ENCODE peak calls at places on chromosomes 4 and X, in eight cellular contexts. One of them, this sample, is unnamed.

GRCh38 chrX:45505214-45505613 is 304.5 kb upstream of the DIPK2B start:
- DNase-seq in fibroblast of lung: peak; percentile 61
- DNase-seq in left cardiac atrium: no peak
- DNase-seq in GM23248: peak; percentile 57
- DNase-seq in hepatocyte: no peak
- DNase-seq in ELF-1: no peak
- DNase-seq in CD4-positive, alpha-beta memory T cell: no peak
- DNase-seq in NCI-H2107: no peak
- DNase-seq in this sample: no peak

GRCh38 chr4:112752061-112752460 is 115.1 kb downstream of the LARP7 start:
- DNase-seq in fibroblast of lung: no peak
- DNase-seq in left cardiac atrium: no peak
- DNase-seq in GM23248: no peak
- DNase-seq in hepatocyte: no peak
- DNase-seq in ELF-1: no peak
- DNase-seq in CD4-positive, alpha-beta memory T cell: no peak
- DNase-seq in NCI-H2107: no peak
- DNase-seq in this sample: no peak

GRCh38 chr4:55609393-55609821 is 17.4 kb upstream of the PDCL2 start:
- DNase-seq in fibroblast of lung: peak; percentile 3
- DNase-seq in left cardiac atrium: no peak
- DNase-seq in GM23248: peak; percentile 85
- DNase-seq in hepatocyte: no peak
- DNase-seq in ELF-1: no peak
- DNase-seq in CD4-positive, alpha-beta memory T cell: peak; percentile 8
- DNase-seq in NCI-H2107: no peak
- DNase-seq in this sample: no peak

GRCh38 chr4:178738026-178738425 is 1295.8 kb upstream of the AGA start:
- DNase-seq in fibroblast of lung: peak; percentile 58
- DNase-seq in left cardiac atrium: no peak
- DNase-seq in GM23248: no peak
- DNase-seq in hepatocyte: no peak
- DNase-seq in ELF-1: no peak
- DNase-seq in CD4-positive, alpha-beta memory T cell: no peak
- DNase-seq in NCI-H2107: no peak
- DNase-seq in this sample: no peak

GRCh38 chr4:82704156-82704555 is 94.4 kb downstream of the SCD5 start:
- DNase-seq in fibroblast of lung: no peak
- DNase-seq in left cardiac atrium: no peak
- DNase-seq in GM23248: peak; percentile 70
- DNase-seq in hepatocyte: no peak
- DNase-seq in ELF-1: no peak
- DNase-seq in CD4-positive, alpha-beta memory T cell: no peak
- DNase-seq in NCI-H2107: no peak
- DNase-seq in this sample: no peak

GRCh38 chr4:174521800-174522182 is 497 bp downstream of the HPGD start:
- DNase-seq in fibroblast of lung: no peak
- DNase-seq in left cardiac atrium: no peak
- DNase-seq in GM23248: peak; percentile 15
- DNase-seq in hepatocyte: peak; percentile 60
- DNase-seq in ELF-1: peak; percentile 58
- DNase-seq in CD4-positive, alpha-beta memory T cell: peak; percentile 9
- DNase-seq in NCI-H2107: no peak
- DNase-seq in this sample: no peak

GRCh38 chr4:140980426-140981200 is 152.7 kb downstream of the RNF150 start:
- DNase-seq in fibroblast of lung: no peak
- DNase-seq in left cardiac atrium: no peak
- DNase-seq in GM23248: no peak
- DNase-seq in hepatocyte: no peak
- DNase-seq in ELF-1: no peak
- DNase-seq in CD4-positive, alpha-beta memory T cell: no peak
- DNase-seq in NCI-H2107: no peak
- DNase-seq in this sample: no peak

GRCh38 chrX:50081282-50081955 is 119.4 kb downstream of the AKAP4 start:
- DNase-seq in fibroblast of lung: peak; percentile 23
- DNase-seq in left cardiac atrium: peak; percentile 22
- DNase-seq in GM23248: peak; percentile 10
- DNase-seq in hepatocyte: peak; percentile 37
- DNase-seq in ELF-1: peak; percentile 66
- DNase-seq in CD4-positive, alpha-beta memory T cell: no peak
- DNase-seq in NCI-H2107: no peak
- DNase-seq in this sample: peak; percentile 42

GRCh38 chrX:135015526-135016245 is 6.7 kb downstream of the RTL8B start:
- DNase-seq in fibroblast of lung: no peak
- DNase-seq in left cardiac atrium: no peak
- DNase-seq in GM23248: no peak
- DNase-seq in hepatocyte: no peak
- DNase-seq in ELF-1: no peak
- DNase-seq in CD4-positive, alpha-beta memory T cell: no peak
- DNase-seq in NCI-H2107: no peak
- DNase-seq in this sample: no peak

GRCh38 chr4:47705326-47705981 is 132.4 kb downstream of the CORIN start:
- DNase-seq in fibroblast of lung: peak; percentile 41
- DNase-seq in left cardiac atrium: no peak
- DNase-seq in GM23248: peak; percentile 52
- DNase-seq in hepatocyte: peak; percentile 20
- DNase-seq in ELF-1: no peak
- DNase-seq in CD4-positive, alpha-beta memory T cell: no peak
- DNase-seq in NCI-H2107: no peak
- DNase-seq in this sample: peak; percentile 44

GRCh38 chr4:15653864-15654391 is 1.2 kb downstream of the FBXL5 start:
- DNase-seq in fibroblast of lung: peak; percentile 77
- DNase-seq in left cardiac atrium: no peak
- DNase-seq in GM23248: peak; percentile 77
- DNase-seq in hepatocyte: peak; percentile 21
- DNase-seq in ELF-1: no peak
- DNase-seq in CD4-positive, alpha-beta memory T cell: no peak
- DNase-seq in NCI-H2107: no peak
- DNase-seq in this sample: peak; percentile 94

GRCh38 chr4:71026086-71026485 is 32.6 kb downstream of the DCK start:
- DNase-seq in fibroblast of lung: peak; percentile 80
- DNase-seq in left cardiac atrium: no peak
- DNase-seq in GM23248: peak; percentile 88
- DNase-seq in hepatocyte: peak; percentile 47
- DNase-seq in ELF-1: no peak
- DNase-seq in CD4-positive, alpha-beta memory T cell: no peak
- DNase-seq in NCI-H2107: no peak
- DNase-seq in this sample: peak; percentile 38

GRCh38 chr4:138948918-138949317 is 66.7 kb upstream of the NOCT start:
- DNase-seq in fibroblast of lung: no peak
- DNase-seq in left cardiac atrium: no peak
- DNase-seq in GM23248: no peak
- DNase-seq in hepatocyte: no peak
- DNase-seq in ELF-1: peak; percentile 68
- DNase-seq in CD4-positive, alpha-beta memory T cell: no peak
- DNase-seq in NCI-H2107: no peak
- DNase-seq in this sample: no peak

GRCh38 chr4:121822047-121822446 is 1.6 kb downstream of the CCNA2 start:
- DNase-seq in fibroblast of lung: no peak
- DNase-seq in left cardiac atrium: no peak
- DNase-seq in GM23248: no peak
- DNase-seq in hepatocyte: no peak
- DNase-seq in ELF-1: no peak
- DNase-seq in CD4-positive, alpha-beta memory T cell: no peak
- DNase-seq in NCI-H2107: no peak
- DNase-seq in this sample: no peak

GRCh38 chrX:55919367-55920221 is 202.0 kb downstream of the RRAGB start:
- DNase-seq in fibroblast of lung: no peak
- DNase-seq in left cardiac atrium: no peak
- DNase-seq in GM23248: no peak
- DNase-seq in hepatocyte: no peak
- DNase-seq in ELF-1: peak; percentile 44
- DNase-seq in CD4-positive, alpha-beta memory T cell: no peak
- DNase-seq in NCI-H2107: peak; percentile 24
- DNase-seq in this sample: no peak

GRCh38 chr4:8651661-8652180 is 59.2 kb downstream of the CPZ start:
- DNase-seq in fibroblast of lung: no peak
- DNase-seq in left cardiac atrium: no peak
- DNase-seq in GM23248: no peak
- DNase-seq in hepatocyte: no peak
- DNase-seq in ELF-1: no peak
- DNase-seq in CD4-positive, alpha-beta memory T cell: no peak
- DNase-seq in NCI-H2107: no peak
- DNase-seq in this sample: no peak

GRCh38 chr4:157172011-157172410 is 48.5 kb upstream of the GRIA2 start:
- DNase-seq in fibroblast of lung: peak; percentile 51
- DNase-seq in left cardiac atrium: no peak
- DNase-seq in GM23248: peak; percentile 33
- DNase-seq in hepatocyte: no peak
- DNase-seq in ELF-1: no peak
- DNase-seq in CD4-positive, alpha-beta memory T cell: no peak
- DNase-seq in NCI-H2107: no peak
- DNase-seq in this sample: no peak

GRCh38 chr4:13364178-13364577 is 120.0 kb downstream of the RAB28 start:
- DNase-seq in fibroblast of lung: no peak
- DNase-seq in left cardiac atrium: no peak
- DNase-seq in GM23248: no peak
- DNase-seq in hepatocyte: no peak
- DNase-seq in ELF-1: no peak
- DNase-seq in CD4-positive, alpha-beta memory T cell: no peak
- DNase-seq in NCI-H2107: no peak
- DNase-seq in this sample: no peak

GRCh38 chr4:149409186-149410056 is 406.2 kb downstream of the IQCM start:
- DNase-seq in fibroblast of lung: peak; percentile 84
- DNase-seq in left cardiac atrium: peak; percentile 62
- DNase-seq in GM23248: peak; percentile 92
- DNase-seq in hepatocyte: no peak
- DNase-seq in ELF-1: no peak
- DNase-seq in CD4-positive, alpha-beta memory T cell: no peak
- DNase-seq in NCI-H2107: no peak
- DNase-seq in this sample: no peak

GRCh38 chr4:85761803-85762202 is 286.9 kb downstream of the ARHGAP24 start:
- DNase-seq in fibroblast of lung: peak; percentile 94
- DNase-seq in left cardiac atrium: peak; percentile 55
- DNase-seq in GM23248: peak; percentile 50
- DNase-seq in hepatocyte: peak; percentile 34
- DNase-seq in ELF-1: no peak
- DNase-seq in CD4-positive, alpha-beta memory T cell: no peak
- DNase-seq in NCI-H2107: no peak
- DNase-seq in this sample: no peak

GRCh38 chr4:52545099-52546069 is 113.7 kb downstream of the USP46 start:
- DNase-seq in fibroblast of lung: peak; percentile 71
- DNase-seq in left cardiac atrium: peak; percentile 82
- DNase-seq in GM23248: peak; percentile 84
- DNase-seq in hepatocyte: peak; percentile 84
- DNase-seq in ELF-1: peak; percentile 90
- DNase-seq in CD4-positive, alpha-beta memory T cell: peak; percentile 56
- DNase-seq in NCI-H2107: peak; percentile 35
- DNase-seq in this sample: peak; percentile 88

GRCh38 chr4:85779165-85779564 is 304.2 kb downstream of the ARHGAP24 start:
- DNase-seq in fibroblast of lung: peak; percentile 69
- DNase-seq in left cardiac atrium: no peak
- DNase-seq in GM23248: peak; percentile 80
- DNase-seq in hepatocyte: no peak
- DNase-seq in ELF-1: no peak
- DNase-seq in CD4-positive, alpha-beta memory T cell: no peak
- DNase-seq in NCI-H2107: no peak
- DNase-seq in this sample: no peak

GRCh38 chrX:56978172-56978571 is 17.2 kb downstream of the SPIN3 start:
- DNase-seq in fibroblast of lung: peak; percentile 37
- DNase-seq in left cardiac atrium: no peak
- DNase-seq in GM23248: peak; percentile 51
- DNase-seq in hepatocyte: peak; percentile 53
- DNase-seq in ELF-1: peak; percentile 70
- DNase-seq in CD4-positive, alpha-beta memory T cell: peak; percentile 60
- DNase-seq in NCI-H2107: peak; percentile 24
- DNase-seq in this sample: peak; percentile 49

GRCh38 chrX:307261-308111 is 11.1 kb downstream of the GTPBP6 start:
- DNase-seq in fibroblast of lung: no peak
- DNase-seq in left cardiac atrium: peak; percentile 21
- DNase-seq in GM23248: no peak
- DNase-seq in hepatocyte: no peak
- DNase-seq in ELF-1: no peak
- DNase-seq in CD4-positive, alpha-beta memory T cell: no peak
- DNase-seq in NCI-H2107: no peak
- DNase-seq in this sample: no peak

GRCh38 chr4:75714681-75715080 is 9.7 kb upstream of the USO1 start:
- DNase-seq in fibroblast of lung: no peak
- DNase-seq in left cardiac atrium: no peak
- DNase-seq in GM23248: peak; percentile 46
- DNase-seq in hepatocyte: no peak
- DNase-seq in ELF-1: no peak
- DNase-seq in CD4-positive, alpha-beta memory T cell: no peak
- DNase-seq in NCI-H2107: no peak
- DNase-seq in this sample: no peak

GRCh38 chr4:140372607-140373327 is 679 bp upstream of the SCOC start:
- DNase-seq in fibroblast of lung: no peak
- DNase-seq in left cardiac atrium: no peak
- DNase-seq in GM23248: peak; percentile 55
- DNase-seq in hepatocyte: peak; percentile 27
- DNase-seq in ELF-1: no peak
- DNase-seq in CD4-positive, alpha-beta memory T cell: peak; percentile 54
- DNase-seq in NCI-H2107: no peak
- DNase-seq in this sample: no peak